ENCODE peak calls at places on chromosome 4, in five cellular contexts. R is activated CD4-positive, alpha-beta T cell treated with anti-CD3 and anti-CD28 coated beads, Interleukin-2, amount 50 U/mL, for 1 hour; L is IMR-90; P is SW480; Z is NCI-H460. E is an unnamed sample.

GRCh38 chr4:7462509-7462971 is 27.8 kb upstream of the PSAPL1 start:
- DNase-seq in P (peak), L (peak), R (no peak), Z (no peak), E (peak)

GRCh38 chr4:76990288-76991080 is 40.9 kb downstream of the SEPTIN11 start:
- DNase-seq in P (no peak), Z (no peak), L (peak), R (no peak), E (no peak)

GRCh38 chr4:104677122-104677521 is 182.4 kb upstream of the CXXC4 start:
- DNase-seq in L (no peak), R (no peak), P (no peak), Z (no peak), E (no peak)

GRCh38 chr4:81622028-81622427 is 150.3 kb upstream of the RASGEF1B start:
- DNase-seq in Z (no peak), R (no peak), L (no peak), P (no peak), E (no peak)

GRCh38 chr4:15040916-15041463 is 38.7 kb downstream of the CPEB2 start:
- DNase-seq in P (no peak), R (no peak), Z (no peak), L (peak), E (no peak)

GRCh38 chr4:177573487-177573886 is 131.2 kb upstream of the AGA start:
- DNase-seq in P (peak), L (peak), R (no peak), Z (no peak), E (peak)

GRCh38 chr4:152747444-152747843 is 32.1 kb downstream of the TIGD4 start:
- DNase-seq in P (no peak), Z (no peak), L (no peak), R (no peak), E (no peak)

GRCh38 chr4:7419961-7420660 is 14.6 kb downstream of the PSAPL1 start:
- DNase-seq in L (no peak), R (no peak), Z (no peak), P (no peak), E (no peak)

GRCh38 chr4:138602664-138603063 is 360.5 kb upstream of the SLC7A11 start:
- DNase-seq in R (no peak), Z (no peak), L (peak), P (no peak), E (no peak)

GRCh38 chr4:72690782-72691181 is 121.8 kb upstream of the ADAMTS3 start:
- DNase-seq in L (no peak), P (no peak), Z (no peak), R (no peak), E (no peak)

GRCh38 chr4:78360466-78360865 is 191.1 kb upstream of the ANXA3 start:
- DNase-seq in R (no peak), L (no peak), P (no peak), Z (no peak), E (no peak)

GRCh38 chr4:58413849-58414248 is 1303.7 kb upstream of the IGFBP7 start:
- DNase-seq in Z (no peak), L (no peak), P (no peak), R (no peak), E (no peak)

GRCh38 chr4:155271557-155271956 is 63.1 kb downstream of the NPY2R start:
- DNase-seq in P (no peak), Z (no peak), R (no peak), L (no peak), E (peak)

E was measured in HCT116.